ENCODE peak calls at places on chromosomes 2 and 18, in six cellular contexts. F, L, H, W, Q and C are unnamed samples. For H3K4me1, the result is how much of the 10 kb centered on the place peaks cover.

GRCh38 chr18:13004316-13004879 is 13.2 kb downstream of the CEP192 start:
- DNase-seq in F (no peak), L (no peak), H (no peak), W (no peak), Q (no peak), C (no peak)

GRCh38 chr2:168114619-168115018 is 132.8 kb downstream of the STK39 start:
- DNase-seq in F (no peak), L (no peak), H (no peak), W (peak), Q (no peak), C (peak)

GRCh38 chr2:60480089-60480773 is 73.2 kb downstream of the BCL11A start:
- DNase-seq in F (no peak), L (no peak), H (no peak), W (no peak), Q (no peak), C (no peak)

GRCh38 chr2:97724073-97724410 is 10.7 kb downstream of the ZAP70 start:
- DNase-seq in F (no peak), L (no peak), H (no peak), W (no peak), Q (no peak), C (no peak)

GRCh38 chr2:6820236-6820635 is 45.5 kb downstream of the CMPK2 start:
- DNase-seq in F (no peak), L (no peak), H (no peak), W (no peak), Q (no peak), C (no peak)

GRCh38 chr2:37912056-37912455 is 13.0 kb upstream of the RMDN2 start:
- DNase-seq in F (no peak), L (peak), H (no peak), W (no peak), Q (no peak), C (no peak)

GRCh38 chr2:148560501-148560900 is 84.0 kb upstream of the EPC2 start:
- DNase-seq in F (no peak), L (peak), H (no peak), W (no peak), Q (no peak), C (no peak)

GRCh38 chr18:76686737-76687231 is 135.6 kb upstream of the ZNF236 start:
- DNase-seq in F (no peak), L (peak), H (no peak), W (peak), Q (peak), C (peak)

GRCh38 chr2:200742426-200742825 is 69.3 kb upstream of the BZW1 start:
- DNase-seq in F (no peak), L (no peak), H (no peak), W (peak), Q (peak), C (no peak)

GRCh38 chr2:8244634-8245033 is 437.2 kb upstream of the ID2 start:
- DNase-seq in F (no peak), L (no peak), H (no peak), W (no peak), Q (no peak), C (no peak)

GRCh38 chr2:127569274-127570065 is 34.0 kb downstream of the MYO7B start:
- DNase-seq in F (no peak), L (peak), H (no peak), W (peak), Q (no peak), C (peak)

GRCh38 chr18:23689616-23690504 is 607 bp downstream of the LAMA3 start:
- DNase-seq in F (no peak), L (no peak), H (no peak), W (no peak), Q (peak), C (peak)

GRCh38 chr18:62338446-62339105 is 13.5 kb downstream of the TNFRSF11A start:
- DNase-seq in F (no peak), L (no peak), H (no peak), W (no peak), Q (no peak), C (no peak)

DNA sequence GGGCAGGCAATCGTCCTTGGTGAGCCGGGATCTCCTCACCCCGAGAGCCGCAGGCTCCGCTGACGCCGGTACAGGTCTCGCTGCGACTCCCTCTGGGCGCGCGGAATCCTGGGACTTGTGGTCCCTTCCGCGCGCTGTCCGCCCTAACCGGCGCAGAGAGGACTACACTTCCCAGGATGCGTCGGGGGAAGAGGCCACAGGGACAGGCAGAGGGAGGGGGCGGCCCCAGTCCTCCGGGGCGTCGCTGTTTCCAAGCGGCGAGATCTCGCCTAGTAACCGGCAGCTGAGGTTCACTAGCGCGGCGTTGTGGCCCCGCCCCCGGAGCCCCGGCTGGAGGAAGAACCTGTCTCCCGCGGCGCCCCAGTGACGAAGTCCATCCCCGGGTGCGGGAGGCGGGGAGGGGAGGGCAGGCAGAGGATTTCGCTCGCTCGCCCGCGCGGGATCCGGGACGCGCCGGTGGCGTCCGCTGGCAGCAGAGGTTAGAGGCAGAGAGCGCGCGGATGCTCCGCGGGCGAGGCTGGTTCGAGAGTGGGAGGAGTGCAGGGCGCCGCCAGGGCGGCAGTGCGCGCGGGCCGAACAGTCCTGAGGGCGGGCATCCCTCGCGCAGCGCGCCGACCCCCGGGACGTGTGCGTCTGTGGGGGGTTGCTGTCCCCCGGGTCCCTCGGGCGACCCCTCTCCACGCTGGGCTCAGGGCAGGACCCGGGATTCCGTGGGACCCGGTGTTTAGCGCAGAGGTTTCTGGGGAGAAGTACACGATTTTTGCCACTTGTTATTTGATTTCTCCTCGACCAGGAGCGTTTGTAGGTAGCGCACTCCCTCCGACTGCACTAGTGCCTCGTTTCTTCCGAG is at the start of gene EML6:
- DNase-seq in F (peak), L (peak), H (peak), W (peak), Q (peak), C (peak)
- TF ChIP-seq CTCF in F (no peak), L (no peak), H (peak), W (peak), Q (peak), C (no peak)

DNA sequence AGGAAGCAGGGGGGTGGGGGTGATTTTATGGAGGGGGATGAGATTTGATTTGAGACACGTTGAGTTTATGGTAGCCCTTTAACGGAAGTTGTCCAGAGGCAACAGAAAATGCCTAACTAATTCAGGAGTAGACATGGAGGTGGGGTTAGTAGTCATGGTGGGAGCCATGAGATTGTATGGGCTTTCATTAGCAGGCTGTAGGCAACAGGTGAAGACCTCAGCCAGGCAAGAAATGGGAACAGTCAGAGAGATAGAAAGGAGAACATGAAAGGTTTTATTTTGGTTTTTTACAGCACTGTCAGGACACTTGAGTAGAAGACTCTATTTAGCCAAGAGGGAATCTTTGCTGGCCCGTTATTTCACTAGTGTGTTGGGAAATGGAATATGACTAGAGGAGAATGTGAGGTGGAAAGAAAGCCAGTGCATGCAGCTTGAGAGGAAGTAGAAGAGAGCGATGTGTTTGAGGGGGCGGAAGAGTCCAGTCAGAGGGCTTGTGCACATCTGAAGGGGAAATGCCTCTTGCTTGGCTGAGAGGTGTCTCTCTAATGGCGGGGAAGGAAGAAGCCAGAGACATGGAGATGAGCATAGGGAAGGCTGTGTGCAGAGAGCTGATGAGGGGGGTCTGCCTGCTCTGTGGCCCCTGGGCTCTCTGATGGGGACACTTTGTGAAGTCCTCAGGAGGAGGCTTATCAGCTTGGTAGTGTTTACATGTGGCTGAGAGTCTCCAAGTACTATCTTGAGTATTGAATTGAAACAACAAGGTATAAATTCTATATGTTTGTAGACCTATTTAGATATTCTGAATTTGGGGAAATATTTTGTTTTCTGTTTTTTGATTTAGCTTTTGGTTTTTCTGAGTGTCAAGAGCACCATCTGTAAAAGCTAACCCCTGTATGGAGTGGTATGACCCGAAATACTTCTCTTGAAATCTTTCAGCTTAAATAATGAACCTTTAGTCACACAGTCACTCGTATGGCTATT is 66.9 kb upstream of the ITM2C start:
- DNase-seq in F (no peak), L (peak), H (no peak), W (no peak), Q (no peak), C (no peak)
- H3K4me1 ChIP-seq in F (under half), L (under half), H (under half), W (under half), Q (half or more), C (under half)

GRCh38 chr18:28359177-28359576 is 182.2 kb upstream of the CDH2 start:
- DNase-seq in F (no peak), L (no peak), H (no peak), W (no peak), Q (no peak), C (no peak)

GRCh38 chr18:28357785-28358401 is 181.0 kb upstream of the CDH2 start:
- DNase-seq in F (no peak), L (no peak), H (no peak), W (no peak), Q (no peak), C (no peak)
- TF ChIP-seq CTCF in F (no peak), L (no peak), H (no peak), W (no peak), Q (peak), C (no peak)

DNA sequence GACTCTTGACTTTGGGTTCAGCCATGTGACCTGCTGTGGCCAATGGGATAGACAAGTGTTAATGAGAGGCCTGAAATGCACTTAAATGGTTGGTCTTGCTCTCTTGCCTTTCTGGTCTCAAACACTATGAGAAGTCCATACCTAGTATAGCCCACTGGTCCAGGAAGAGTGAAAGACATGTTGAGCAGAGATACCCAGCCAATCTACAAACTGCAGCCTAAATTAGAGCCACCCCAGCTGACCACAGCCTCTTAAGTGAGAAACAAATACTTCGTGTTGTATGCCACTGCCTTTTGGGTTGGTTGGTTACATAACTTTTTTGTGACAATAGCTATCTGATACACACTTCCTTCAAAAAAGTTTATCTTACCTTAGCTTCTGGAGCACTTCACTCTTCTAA is 8.7 kb upstream of the EXOC6B start:
- DNase-seq in F (no peak), L (no peak), H (no peak), W (no peak), Q (no peak), C (no peak)
- H3K4me1 ChIP-seq in F (under half), L (under half), H (under half), W (under half), Q (under half), C (under half)